ENCODE peak calls at places on chromosomes 1 and 21, in six cellular contexts. One of them, this sample, is unnamed.
A peak's percentile ranks its signal among the peaks of the same experiment; 100 is the strongest.

GRCh38 chr1:101022294-101022693 is 3.3 kb downstream of the DPH5 start:
- DNase-seq in sigmoid colon: no peak
- DNase-seq in neural crest cell: no peak
- DNase-seq in endothelial cell: no peak
- DNase-seq in fibroblast of pulmonary artery: peak; percentile 70
- DNase-seq in endodermal cell: no peak
- DNase-seq in this sample: no peak

GRCh38 chr1:227318852-227319607 is 738 bp upstream of the CDC42BPA start:
- DNase-seq in sigmoid colon: peak; percentile 76
- DNase-seq in neural crest cell: peak; percentile 51
- DNase-seq in endothelial cell: peak; percentile 40
- DNase-seq in fibroblast of pulmonary artery: peak; percentile 59
- DNase-seq in endodermal cell: peak; percentile 90
- DNase-seq in this sample: no peak

GRCh38 chr1:151831605-151832004 is at the start of gene RORC:
- DNase-seq in sigmoid colon: no peak
- DNase-seq in neural crest cell: no peak
- DNase-seq in endothelial cell: no peak
- DNase-seq in fibroblast of pulmonary artery: no peak
- DNase-seq in endodermal cell: no peak
- DNase-seq in this sample: no peak

GRCh38 chr1:152824964-152825363 is 2.3 kb upstream of the LCE1A start:
- DNase-seq in sigmoid colon: no peak
- DNase-seq in neural crest cell: no peak
- DNase-seq in endothelial cell: no peak
- DNase-seq in fibroblast of pulmonary artery: no peak
- DNase-seq in endodermal cell: no peak
- DNase-seq in this sample: no peak

GRCh38 chr1:170214980-170215910 is 69.5 kb downstream of the NTMT2 start:
- DNase-seq in sigmoid colon: no peak
- DNase-seq in neural crest cell: no peak
- DNase-seq in endothelial cell: no peak
- DNase-seq in fibroblast of pulmonary artery: peak; percentile 16
- DNase-seq in endodermal cell: no peak
- DNase-seq in this sample: no peak

GRCh38 chr1:10646347-10646861 is 150.0 kb downstream of the CASZ1 start:
- DNase-seq in sigmoid colon: no peak
- DNase-seq in neural crest cell: no peak
- DNase-seq in endothelial cell: no peak
- DNase-seq in fibroblast of pulmonary artery: peak; percentile 48
- DNase-seq in endodermal cell: peak; percentile 74
- DNase-seq in this sample: no peak

GRCh38 chr1:222950892-222951291 is 136.1 kb downstream of the DISP1 start:
- DNase-seq in sigmoid colon: no peak
- DNase-seq in neural crest cell: no peak
- DNase-seq in endothelial cell: no peak
- DNase-seq in fibroblast of pulmonary artery: no peak
- DNase-seq in endodermal cell: no peak
- DNase-seq in this sample: no peak

GRCh38 chr1:220983877-220984635 is 104.8 kb downstream of the HLX start:
- DNase-seq in sigmoid colon: no peak
- DNase-seq in neural crest cell: no peak
- DNase-seq in endothelial cell: no peak
- DNase-seq in fibroblast of pulmonary artery: no peak
- DNase-seq in endodermal cell: peak; percentile 84
- DNase-seq in this sample: no peak

GRCh38 chr1:241531195-241532172 is 694 bp upstream of the KMO start:
- DNase-seq in sigmoid colon: no peak
- DNase-seq in neural crest cell: no peak
- DNase-seq in endothelial cell: no peak
- DNase-seq in fibroblast of pulmonary artery: peak; percentile 85
- DNase-seq in endodermal cell: no peak
- DNase-seq in this sample: no peak

GRCh38 chr1:170967042-170967910 is 31.9 kb downstream of the MROH9 start:
- DNase-seq in sigmoid colon: no peak
- DNase-seq in neural crest cell: no peak
- DNase-seq in endothelial cell: no peak
- DNase-seq in fibroblast of pulmonary artery: peak; percentile 72
- DNase-seq in endodermal cell: no peak
- DNase-seq in this sample: no peak

GRCh38 chr1:9275567-9276034 is 17.1 kb upstream of the SPSB1 start:
- DNase-seq in sigmoid colon: no peak
- DNase-seq in neural crest cell: no peak
- DNase-seq in endothelial cell: no peak
- DNase-seq in fibroblast of pulmonary artery: no peak
- DNase-seq in endodermal cell: no peak
- DNase-seq in this sample: no peak

GRCh38 chr1:12072741-12073140 is 9.6 kb downstream of the TNFRSF8 start:
- DNase-seq in sigmoid colon: no peak
- DNase-seq in neural crest cell: no peak
- DNase-seq in endothelial cell: no peak
- DNase-seq in fibroblast of pulmonary artery: no peak
- DNase-seq in endodermal cell: no peak
- DNase-seq in this sample: no peak

GRCh38 chr1:167184081-167184480 is 36.6 kb upstream of the POU2F1 start:
- DNase-seq in sigmoid colon: no peak
- DNase-seq in neural crest cell: no peak
- DNase-seq in endothelial cell: no peak
- DNase-seq in fibroblast of pulmonary artery: no peak
- DNase-seq in endodermal cell: no peak
- DNase-seq in this sample: no peak

GRCh38 chr1:224921354-224921753 is 8.1 kb upstream of the DNAH14 start:
- DNase-seq in sigmoid colon: no peak
- DNase-seq in neural crest cell: no peak
- DNase-seq in endothelial cell: no peak
- DNase-seq in fibroblast of pulmonary artery: no peak
- DNase-seq in endodermal cell: no peak
- DNase-seq in this sample: no peak

GRCh38 chr1:220810179-220810653 is 23.5 kb downstream of the MTARC1 start:
- DNase-seq in sigmoid colon: peak; percentile 95
- DNase-seq in neural crest cell: peak; percentile 53
- DNase-seq in endothelial cell: peak; percentile 73
- DNase-seq in fibroblast of pulmonary artery: peak; percentile 88
- DNase-seq in endodermal cell: peak; percentile 90
- DNase-seq in this sample: peak; percentile 30

GRCh38 chr21:42695324-42696025 is 42.1 kb downstream of the PDE9A start:
- DNase-seq in sigmoid colon: peak; percentile 71
- DNase-seq in neural crest cell: no peak
- DNase-seq in endothelial cell: no peak
- DNase-seq in fibroblast of pulmonary artery: peak; percentile 60
- DNase-seq in endodermal cell: peak; percentile 12
- DNase-seq in this sample: no peak

GRCh38 chr1:94438692-94439276 is 20.6 kb downstream of the ABCD3 start:
- DNase-seq in sigmoid colon: no peak
- DNase-seq in neural crest cell: no peak
- DNase-seq in endothelial cell: no peak
- DNase-seq in fibroblast of pulmonary artery: peak; percentile 45
- DNase-seq in endodermal cell: no peak
- DNase-seq in this sample: no peak

GRCh38 chr1:1177452-1178206 is 3.9 kb downstream of the TTLL10 start:
- DNase-seq in sigmoid colon: no peak
- DNase-seq in neural crest cell: no peak
- DNase-seq in endothelial cell: no peak
- DNase-seq in fibroblast of pulmonary artery: no peak
- DNase-seq in endodermal cell: peak; percentile 37
- DNase-seq in this sample: no peak

GRCh38 chr1:227317541-227318002 is 720 bp downstream of the CDC42BPA start:
- DNase-seq in sigmoid colon: peak; percentile 66
- DNase-seq in neural crest cell: peak; percentile 64
- DNase-seq in endothelial cell: peak; percentile 63
- DNase-seq in fibroblast of pulmonary artery: peak; percentile 80
- DNase-seq in endodermal cell: peak; percentile 86
- DNase-seq in this sample: peak; percentile 45

GRCh38 chr21:42837421-42838211 is 41.7 kb downstream of the WDR4 start:
- DNase-seq in sigmoid colon: no peak
- DNase-seq in neural crest cell: no peak
- DNase-seq in endothelial cell: no peak
- DNase-seq in fibroblast of pulmonary artery: no peak
- DNase-seq in endodermal cell: peak; percentile 67
- DNase-seq in this sample: no peak

GRCh38 chr1:167312871-167313270 is 92.2 kb downstream of the POU2F1 start:
- DNase-seq in sigmoid colon: no peak
- DNase-seq in neural crest cell: no peak
- DNase-seq in endothelial cell: no peak
- DNase-seq in fibroblast of pulmonary artery: peak; percentile 36
- DNase-seq in endodermal cell: no peak
- DNase-seq in this sample: no peak

DNA sequence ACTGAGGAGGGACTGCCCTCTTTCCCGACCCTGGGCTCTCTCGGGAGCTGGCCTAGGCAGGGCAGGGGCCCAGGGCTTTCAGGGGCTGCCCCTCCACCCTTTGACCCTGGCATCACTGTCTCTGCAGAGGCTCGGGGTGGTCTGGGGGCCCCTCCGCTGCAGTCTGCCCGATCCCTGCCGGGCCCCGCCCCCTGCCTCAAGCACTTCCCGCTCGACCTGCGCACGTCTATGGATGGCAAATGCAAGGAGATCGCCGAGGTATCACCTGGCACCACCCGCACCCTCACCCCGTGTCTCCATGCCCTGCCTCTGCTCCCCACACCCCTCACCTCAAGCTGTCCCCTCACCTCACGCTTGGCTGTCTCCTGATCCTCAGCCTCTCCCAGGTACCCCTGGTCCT is 5.5 kb downstream of the AMPD2 start:
- DNase-seq in sigmoid colon: no peak
- DNase-seq in neural crest cell: no peak
- DNase-seq in endothelial cell: no peak
- DNase-seq in fibroblast of pulmonary artery: no peak
- DNase-seq in endodermal cell: no peak
- DNase-seq in this sample: no peak
- TF ChIP-seq CTCF in sigmoid colon: no peak
- TF ChIP-seq CTCF in neural crest cell: no peak
- TF ChIP-seq CTCF in endothelial cell: no peak
- TF ChIP-seq CTCF in fibroblast of pulmonary artery: no peak
- TF ChIP-seq CTCF in endodermal cell: no peak
- TF ChIP-seq CTCF in this sample: no peak

DNA sequence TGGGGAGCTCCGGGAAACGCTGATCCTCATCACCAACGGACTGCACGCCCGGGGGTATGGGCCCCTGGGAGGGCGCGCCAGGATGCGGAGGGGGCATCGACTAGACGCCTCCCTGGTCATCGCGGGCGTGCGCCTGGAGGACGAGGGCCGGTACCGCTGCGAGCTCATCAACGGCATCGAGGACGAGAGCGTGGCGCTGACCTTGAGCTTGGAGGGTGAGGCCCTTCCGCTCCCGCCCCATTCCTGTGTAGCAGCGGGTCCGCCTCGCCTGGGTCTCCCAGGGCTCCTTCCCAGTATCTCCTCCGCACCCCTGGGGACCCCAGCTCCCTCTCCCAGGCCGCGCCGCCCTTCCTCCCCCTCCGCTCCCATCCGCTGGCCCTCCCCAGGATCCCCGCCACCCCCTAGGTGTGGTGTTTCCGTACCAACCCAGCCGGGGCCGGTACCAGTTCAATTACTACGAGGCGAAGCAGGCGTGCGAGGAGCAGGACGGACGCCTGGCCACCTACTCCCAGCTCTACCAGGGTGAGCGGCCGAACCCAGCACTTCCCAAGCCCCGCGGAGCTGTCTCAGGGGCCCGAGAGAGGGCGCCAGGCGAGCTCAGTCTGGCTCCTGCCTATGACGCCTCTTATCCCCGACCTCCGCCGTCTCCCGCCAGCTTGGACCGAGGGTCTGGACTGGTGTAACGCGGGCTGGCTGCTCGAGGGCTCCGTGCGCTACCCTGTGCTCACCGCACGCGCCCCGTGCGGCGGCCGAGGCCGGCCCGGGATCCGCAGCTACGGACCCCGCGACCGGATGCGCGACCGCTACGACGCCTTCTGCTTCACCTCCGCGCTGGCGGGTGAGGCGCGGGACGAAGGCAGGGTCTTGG is 5.0 kb downstream of the HAPLN2 start:
- DNase-seq in sigmoid colon: peak; percentile 79
- DNase-seq in neural crest cell: peak; percentile 65
- DNase-seq in endothelial cell: peak; percentile 69
- DNase-seq in fibroblast of pulmonary artery: peak; percentile 43
- DNase-seq in endodermal cell: peak; percentile 94
- DNase-seq in this sample: peak; percentile 54
- TF ChIP-seq CTCF in sigmoid colon: peak; percentile 20
- TF ChIP-seq CTCF in neural crest cell: peak; percentile 52
- TF ChIP-seq CTCF in endothelial cell: no peak
- TF ChIP-seq CTCF in fibroblast of pulmonary artery: peak; percentile 29
- TF ChIP-seq CTCF in endodermal cell: peak; percentile 72
- TF ChIP-seq CTCF in this sample: peak; percentile 48

GRCh38 chr1:150516616-150517015 is 1.1 kb downstream of the FALEC start:
- DNase-seq in sigmoid colon: no peak
- DNase-seq in neural crest cell: no peak
- DNase-seq in endothelial cell: no peak
- DNase-seq in fibroblast of pulmonary artery: peak; percentile 17
- DNase-seq in endodermal cell: no peak
- DNase-seq in this sample: no peak
- TF ChIP-seq CTCF in sigmoid colon: no peak
- TF ChIP-seq CTCF in neural crest cell: peak; percentile 4
- TF ChIP-seq CTCF in endothelial cell: no peak
- TF ChIP-seq CTCF in fibroblast of pulmonary artery: no peak
- TF ChIP-seq CTCF in endodermal cell: no peak
- TF ChIP-seq CTCF in this sample: no peak

DNA sequence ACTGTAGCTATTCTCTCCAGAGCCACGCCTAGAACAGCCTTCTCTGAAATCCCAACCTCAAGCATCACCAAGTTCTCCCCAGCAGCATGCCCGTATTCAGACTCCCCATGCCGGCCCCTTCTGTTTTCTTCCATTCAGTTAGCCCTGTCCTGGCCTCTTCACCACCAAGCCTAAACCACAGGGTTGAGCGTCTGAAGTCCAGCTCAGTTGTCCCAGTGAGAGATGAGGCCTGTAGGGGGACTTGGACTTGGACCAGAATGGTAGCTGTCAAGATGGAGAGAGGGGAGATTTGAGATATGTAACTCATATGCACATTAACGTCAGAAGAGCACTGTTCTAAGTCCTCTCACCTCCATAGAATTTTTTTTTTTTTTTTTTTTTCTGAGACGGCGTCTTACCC is 5.5 kb upstream of the TMEM54 start:
- DNase-seq in sigmoid colon: no peak
- DNase-seq in neural crest cell: no peak
- DNase-seq in endothelial cell: no peak
- DNase-seq in fibroblast of pulmonary artery: no peak
- DNase-seq in endodermal cell: no peak
- DNase-seq in this sample: no peak
- TF ChIP-seq CTCF in sigmoid colon: no peak
- TF ChIP-seq CTCF in neural crest cell: no peak
- TF ChIP-seq CTCF in endothelial cell: no peak
- TF ChIP-seq CTCF in fibroblast of pulmonary artery: no peak
- TF ChIP-seq CTCF in endodermal cell: no peak
- TF ChIP-seq CTCF in this sample: no peak